ENCODE peak calls at places on chromosomes 4 and X, in four cellular contexts. S is left lung, A is stomach, E is tibial artery. Q is an unnamed sample. For H3K4me1 and H3K9me3, the result is how much of the 10 kb centered on the place peaks cover.

GRCh38 chr4:102551946-102552575 is 50.9 kb downstream of the NFKB1 start:
- DNase-seq in E (no peak), A (no peak), S (no peak), Q (no peak)

GRCh38 chr4:7635971-7636508 is 201.3 kb upstream of the PSAPL1 start:
- DNase-seq in E (no peak), A (no peak), S (no peak), Q (no peak)

GRCh38 chr4:177444911-177445736 is 2.9 kb upstream of the AGA start:
- DNase-seq in S (no peak), A (no peak), E (no peak), Q (no peak)

GRCh38 chr4:102441978-102442890 is 58.9 kb upstream of the NFKB1 start:
- DNase-seq in S (no peak), E (no peak), A (no peak), Q (no peak)

GRCh38 chrX:15680401-15680800 is 15.8 kb upstream of the CLTRN start:
- DNase-seq in A (no peak), S (no peak), E (no peak), Q (no peak)

GRCh38 chr4:127708985-127709384 is 21.2 kb upstream of the SLC25A31 start:
- DNase-seq in A (peak), E (no peak), S (no peak), Q (no peak)

GRCh38 chrX:50988649-50989048 is 78.1 kb downstream of the BMP15 start:
- DNase-seq in S (no peak), A (no peak), E (no peak), Q (no peak)

GRCh38 chrX:71910526-71911022 is at the start of gene NHSL2:
- DNase-seq in S (no peak), A (no peak), E (peak), Q (no peak)

GRCh38 chrX:1027680-1028079 is 184.8 kb downstream of the CRLF2 start:
- DNase-seq in A (no peak), S (no peak), E (no peak), Q (no peak)

GRCh38 chr4:151865327-151865726 is 104.5 kb upstream of the GATB start:
- DNase-seq in S (peak), E (peak), A (peak), Q (no peak)

GRCh38 chrX:122565952-122566351 is 618.1 kb upstream of the GRIA3 start:
- DNase-seq in A (no peak), E (no peak), S (no peak), Q (no peak)

GRCh38 chrX:10537308-10537707 is 83.1 kb downstream of the MID1 start:
- DNase-seq in S (no peak), A (no peak), E (no peak), Q (no peak)

GRCh38 chrX:10545882-10546281 is 74.5 kb downstream of the MID1 start:
- DNase-seq in E (no peak), S (no peak), A (no peak), Q (no peak)

GRCh38 chrX:10536744-10537143 is 83.6 kb downstream of the MID1 start:
- DNase-seq in A (no peak), E (no peak), S (no peak), Q (no peak)

DNA sequence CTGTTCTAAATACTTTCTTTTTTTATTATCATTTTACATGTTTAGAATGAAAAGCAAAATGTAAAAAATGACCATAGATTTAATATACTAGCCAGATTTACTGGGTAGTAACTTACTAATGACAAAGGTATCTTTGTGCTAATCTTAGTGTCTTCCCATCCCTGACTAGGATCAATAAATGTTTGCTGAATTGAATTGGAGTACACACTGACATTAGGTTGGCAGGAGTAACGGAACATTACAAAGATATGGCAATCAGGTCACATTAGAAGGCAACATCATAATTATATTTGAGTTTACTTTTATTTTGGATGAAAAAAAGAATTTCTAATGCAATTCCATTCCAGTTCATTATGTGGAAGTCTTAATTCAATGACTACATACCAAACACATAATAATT is 77.8 kb downstream of the MID1 start:
- DNase-seq in A (no peak), E (no peak), S (no peak), Q (no peak)
- H3K4me1 ChIP-seq in A (under half), E (under half), S (under half), Q (under half)

GRCh38 chr4:148205481-148205880 is 236.7 kb downstream of the NR3C2 start:
- DNase-seq in A (no peak), S (no peak), E (no peak), Q (no peak)
- H3K9me3 ChIP-seq in A (under half), S (under half), E (under half), Q (under half)

GRCh38 chrX:119986203-119986602 is 42.7 kb upstream of the NKAP start:
- DNase-seq in S (no peak), E (no peak), A (no peak), Q (no peak)
- H3K4me1 ChIP-seq in S (under half), E (under half), A (under half), Q (under half)

GRCh38 chr4:14180166-14180565 is 552.6 kb upstream of the BOD1L1 start:
- DNase-seq in A (no peak), S (no peak), E (no peak), Q (no peak)

GRCh38 chr4:14184265-14184664 is 556.7 kb upstream of the BOD1L1 start:
- DNase-seq in S (no peak), E (no peak), A (no peak), Q (no peak)

GRCh38 chr4:14178421-14178820 is 550.9 kb upstream of the BOD1L1 start:
- DNase-seq in A (no peak), S (no peak), E (no peak), Q (peak)

GRCh38 chr4:14177987-14178386 is 550.5 kb upstream of the BOD1L1 start:
- DNase-seq in E (no peak), A (no peak), S (no peak), Q (no peak)

DNA sequence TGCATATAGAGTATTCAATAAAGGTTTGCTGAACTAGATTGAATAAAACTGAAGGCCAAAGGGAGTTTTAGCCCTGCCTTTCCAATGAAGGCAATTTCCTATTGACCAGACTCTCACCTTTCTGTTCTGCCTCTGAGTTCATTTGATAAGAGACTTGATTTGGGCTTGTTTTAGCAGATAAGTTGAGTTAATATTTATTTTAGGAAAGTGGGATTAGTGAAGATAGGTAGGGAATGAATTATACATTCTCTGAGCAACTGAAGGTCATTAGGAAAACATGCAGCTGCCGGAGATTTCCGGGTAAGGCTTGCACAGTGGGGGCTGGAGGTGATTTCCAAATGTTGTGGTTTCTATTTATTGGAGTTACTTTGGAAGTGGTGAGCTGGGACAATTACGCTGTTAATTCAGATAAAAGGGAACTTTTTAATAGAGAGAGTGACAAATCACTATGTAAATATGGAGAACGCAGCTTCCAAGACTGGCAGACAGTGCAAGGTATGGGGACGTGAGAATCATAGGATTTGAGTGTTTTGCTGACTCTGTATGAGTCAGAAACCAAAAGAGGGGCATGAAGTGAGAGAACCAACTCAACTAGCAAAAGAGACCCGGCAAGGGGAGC is 553.6 kb upstream of the BOD1L1 start:
- DNase-seq in E (no peak), S (no peak), A (peak), Q (no peak)
- H3K9me3 ChIP-seq in E (under half), S (under half), A (under half), Q (under half)

DNA sequence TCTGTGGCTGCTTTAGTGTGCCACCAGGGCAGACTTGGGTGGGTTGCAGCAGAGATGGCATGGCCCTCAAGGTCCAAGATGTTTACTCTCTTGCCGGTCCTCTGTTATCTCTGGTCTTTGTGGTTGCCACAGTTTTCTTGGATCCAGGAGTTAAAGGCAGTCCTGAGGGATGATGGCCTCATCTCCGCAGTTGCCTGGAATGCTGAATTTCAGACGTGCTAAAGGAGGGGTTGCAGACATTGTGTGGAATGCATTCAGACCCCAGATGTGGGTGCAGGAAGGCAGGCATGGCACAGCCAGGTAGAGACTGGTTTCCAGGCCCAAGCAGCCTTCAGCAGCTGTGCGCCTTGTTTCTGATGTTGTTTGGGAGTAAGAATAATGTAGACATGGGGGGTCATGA is 64.4 kb downstream of the TBL1X start:
- DNase-seq in S (no peak), E (no peak), A (no peak), Q (no peak)
- H3K4me1 ChIP-seq in S (under half), E (under half), A (under half), Q (under half)

GRCh38 chrX:35439042-35439639 is 359.0 kb upstream of the MAGEB16 start:
- DNase-seq in S (no peak), A (no peak), E (no peak), Q (no peak)

GRCh38 chrX:35442421-35442820 is 355.7 kb upstream of the MAGEB16 start:
- DNase-seq in S (no peak), E (no peak), A (no peak), Q (no peak)

DNA sequence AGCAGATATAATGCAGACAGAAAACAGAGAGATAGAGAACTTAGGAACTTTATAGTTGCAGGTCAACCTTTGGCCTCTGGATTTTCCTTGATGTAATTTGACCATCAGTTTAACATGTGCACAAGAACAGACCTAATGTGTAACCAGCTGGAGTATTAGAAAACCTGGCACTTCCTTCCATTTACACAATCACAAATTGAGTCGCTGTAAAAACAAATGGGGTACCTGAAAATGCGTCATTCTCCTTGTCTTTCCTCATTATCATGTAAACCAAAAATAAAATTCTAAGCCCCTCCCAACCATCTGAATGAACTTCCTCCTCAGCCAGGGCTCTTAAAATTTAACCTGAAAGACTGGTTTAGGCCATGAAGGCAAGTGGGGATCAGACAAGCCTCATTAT is 358.4 kb upstream of the MAGEB16 start:
- DNase-seq in A (no peak), E (no peak), S (no peak), Q (no peak)
- H3K9me3 ChIP-seq in A (under half), E (under half), S (under half), Q (under half)

GRCh38 chr4:147786031-147786430 is 54.1 kb downstream of the ARHGAP10 start:
- DNase-seq in A (no peak), E (no peak), S (no peak), Q (no peak)
- H3K4me1 ChIP-seq in A (under half), E (under half), S (under half), Q (under half)

GRCh38 chr4:183932576-183932975 is 27.5 kb downstream of the STOX2 start:
- DNase-seq in E (no peak), S (no peak), A (no peak), Q (no peak)
- H3K9me3 ChIP-seq in E (under half), S (under half), A (under half), Q (under half)